ENCODE peak calls at places on chromosomes 6 and 20, in seven cellular contexts. G, V, Z, B, A, M and Y are unnamed samples.
A peak's percentile ranks its signal among the peaks of the same experiment; 100 is the strongest.

GRCh38 chr6:93219447-93219846 is 199.9 kb downstream of the EPHA7 start:
- DNase-seq in B (no peak), G (no peak), V (no peak), A (no peak), M (no peak), Z (no peak), Y (no peak)

GRCh38 chr6:116210750-116211425 is 43.0 kb downstream of the TSPYL4 start:
- DNase-seq in A (no peak), V (no peak), Z (no peak), G (no peak), B (no peak), M (no peak), Y (no peak)

GRCh38 chr20:18397090-18397489 is 69.7 kb downstream of the DZANK1 start:
- DNase-seq in Z (no peak), G (no peak), V (no peak), M (no peak), B (no peak), A (no peak), Y (no peak)

GRCh38 chr6:117906454-117906904 is 585 bp upstream of the SLC35F1 start:
- DNase-seq in G (no peak), B (no peak), A (no peak), Z (no peak), V (no peak), M (no peak), Y (no peak)

GRCh38 chr20:48738399-48739304 is 89.1 kb downstream of the PREX1 start:
- DNase-seq in B (no peak), V (no peak), M (no peak), Z (no peak), G (peak; percentile 25), A (no peak), Y (no peak)

GRCh38 chr6:6681443-6681842 is 92.9 kb downstream of the LY86 start:
- DNase-seq in B (no peak), M (no peak), G (no peak), V (no peak), Z (no peak), A (no peak), Y (no peak)

GRCh38 chr20:44398303-44398702 is 42.8 kb downstream of the HNF4A start:
- DNase-seq in M (no peak), A (no peak), Z (no peak), V (no peak), G (no peak), B (no peak), Y (no peak)

GRCh38 chr20:41004561-41005360 is 23.9 kb upstream of the TOP1 start:
- DNase-seq in M (no peak), G (no peak), Z (no peak), B (no peak), V (no peak), A (peak; percentile 39), Y (peak; percentile 10)

GRCh38 chr20:3307695-3308094 is 68.7 kb upstream of the SLC4A11 start:
- DNase-seq in Z (no peak), V (no peak), G (no peak), B (no peak), M (no peak), A (no peak), Y (no peak)

GRCh38 chr6:107485157-107485556 is 4.8 kb upstream of the SOBP start:
- DNase-seq in A (no peak), M (no peak), Z (no peak), V (no peak), B (no peak), G (no peak), Y (no peak)

GRCh38 chr6:131293472-131293911 is 158.2 kb downstream of the AKAP7 start:
- DNase-seq in G (no peak), Z (no peak), V (no peak), M (no peak), B (peak; percentile 5), A (no peak), Y (no peak)

GRCh38 chr20:16028923-16029322 is 544.3 kb downstream of the KIF16B start:
- DNase-seq in G (no peak), B (no peak), Z (no peak), M (no peak), A (no peak), V (no peak), Y (no peak)

GRCh38 chr6:161104966-161105365 is 113.4 kb downstream of the MAP3K4 start:
- DNase-seq in M (no peak), B (no peak), A (no peak), V (no peak), G (no peak), Z (no peak), Y (no peak)

GRCh38 chr20:17557675-17558006 is 12.2 kb upstream of the DSTN start:
- DNase-seq in Z (peak; percentile 37), V (no peak), M (no peak), G (no peak), B (no peak), A (peak; percentile 59), Y (no peak)

GRCh38 chr6:138999949-139000725 is 12.1 kb upstream of the REPS1 start:
- DNase-seq in M (no peak), A (no peak), G (no peak), V (no peak), Z (no peak), B (no peak), Y (no peak)

GRCh38 chr6:75747985-75748742 is 875 bp upstream of the MYO6 start:
- DNase-seq in V (no peak), A (no peak), Z (no peak), G (no peak), M (no peak), B (no peak), Y (no peak)

GRCh38 chr20:58597021-58597940 is 53.8 kb upstream of the STX16 start:
- DNase-seq in Z (peak; percentile 28), G (peak; percentile 88), B (no peak), A (no peak), M (peak; percentile 46), V (no peak), Y (no peak)

GRCh38 chr20:43188234-43188653 is 1.5 kb downstream of the PTPRT start:
- DNase-seq in A (no peak), V (no peak), Z (no peak), M (no peak), B (no peak), G (no peak), Y (no peak)

GRCh38 chr6:107458687-107459282 is 579 bp downstream of the PDSS2 start:
- DNase-seq in Z (peak; percentile 25), A (no peak), B (peak; percentile 74), G (no peak), V (peak; percentile 31), M (no peak), Y (no peak)

GRCh38 chr6:24686408-24686807 is 19.5 kb downstream of the ACOT13 start:
- DNase-seq in G (no peak), A (no peak), M (no peak), V (no peak), Z (no peak), B (no peak), Y (no peak)

GRCh38 chr6:143059616-143060353 is 904 bp upstream of the AIG1 start:
- DNase-seq in V (no peak), B (no peak), Z (peak; percentile 22), M (no peak), A (no peak), G (no peak), Y (no peak)

GRCh38 chr20:20134941-20135572 is 82.7 kb downstream of the CFAP61 start:
- DNase-seq in B (no peak), M (no peak), Z (no peak), V (no peak), A (no peak), G (no peak), Y (no peak)

GRCh38 chr6:42313038-42313437 is 95.4 kb upstream of the MRPS10 start:
- DNase-seq in V (no peak), B (no peak), Z (no peak), A (no peak), G (no peak), M (no peak), Y (no peak)

GRCh38 chr6:109687271-109687721 is 3.7 kb downstream of the AK9 start:
- DNase-seq in A (no peak), G (no peak), V (no peak), M (no peak), Z (no peak), B (no peak), Y (no peak)

GRCh38 chr6:10278786-10279185 is 136.1 kb downstream of the TFAP2A start:
- DNase-seq in A (no peak), G (no peak), M (no peak), Z (no peak), V (no peak), B (no peak), Y (no peak)

GRCh38 chr6:36067374-36068011 is 39.9 kb downstream of the MAPK14 start:
- DNase-seq in M (no peak), A (no peak), B (no peak), G (no peak), Z (no peak), V (peak; percentile 33), Y (no peak)
- TF ChIP-seq EP300 in M (no peak), A (no peak), B (no peak), G (no peak), Z (no peak), V (peak; percentile 72), Y (no peak)

GRCh38 chr6:155263373-155264063 is at the start of gene CLDN20:
- DNase-seq in B (no peak), V (no peak), A (no peak), Z (no peak), G (no peak), M (no peak), Y (no peak)
- H3K27ac ChIP-seq in B (no peak within 1 kb of the TSS), V (no peak within 1 kb of the TSS), A (peak within 1 kb of the TSS; percentile 42), Z (peak within 1 kb of the TSS; percentile 45), G (peak within 1 kb of the TSS; percentile 52), M (no peak within 1 kb of the TSS), Y (peak within 1 kb of the TSS; percentile 60)

GRCh38 chr6:21918081-21918480 is 324.5 kb downstream of the SOX4 start:
- DNase-seq in B (no peak), A (no peak), M (no peak), V (no peak), Z (no peak), G (no peak), Y (no peak)

GRCh38 chr6:21915707-21916399 is 322.3 kb downstream of the SOX4 start:
- DNase-seq in A (no peak), Z (no peak), M (no peak), G (no peak), V (no peak), B (no peak), Y (no peak)

GRCh38 chr6:21922086-21922485 is 328.5 kb downstream of the SOX4 start:
- DNase-seq in V (no peak), B (no peak), A (no peak), G (no peak), Z (no peak), M (no peak), Y (no peak)

GRCh38 chr6:21914121-21914973 is 320.8 kb downstream of the SOX4 start:
- DNase-seq in G (no peak), V (no peak), B (no peak), A (peak; percentile 91), M (no peak), Z (peak; percentile 55), Y (no peak)

DNA sequence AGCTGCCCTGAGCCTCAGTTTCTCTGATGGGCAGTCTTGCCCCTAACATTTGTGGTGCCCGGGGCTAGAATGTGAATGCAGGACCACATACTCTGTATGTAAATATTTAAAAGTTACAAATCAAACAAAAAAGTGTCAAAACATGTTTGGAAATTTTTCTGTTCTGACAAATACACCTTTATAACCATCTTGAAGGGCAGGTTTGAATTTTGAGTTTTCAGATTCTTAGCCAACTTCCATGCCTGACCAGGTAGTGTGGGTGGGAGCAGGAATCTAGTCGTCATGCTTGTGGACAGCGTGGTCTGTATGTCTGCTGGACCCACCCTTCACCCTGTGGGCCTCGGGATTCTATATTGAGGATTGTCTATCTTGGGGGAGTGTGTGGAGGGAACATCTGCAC is 325.1 kb downstream of the SOX4 start:
- DNase-seq in V (no peak), B (no peak), Z (no peak), M (no peak), G (no peak), A (no peak), Y (no peak)
- TF ChIP-seq CTCF in V (no peak), B (no peak), Z (no peak), M (no peak), G (no peak), A (no peak), Y (no peak)

GRCh38 chr6:113668712-113669408 is 188.3 kb upstream of the MARCKS start:
- DNase-seq in B (no peak), M (no peak), V (no peak), G (no peak), A (no peak), Z (no peak), Y (no peak)
- TF ChIP-seq EP300 in B (no peak), M (no peak), V (no peak), G (no peak), A (no peak), Z (no peak), Y (no peak)